ENCODE peak calls at places on chromosomes 1 and 21, in four cellular contexts. One of them, this sample, is unnamed.

GRCh38 chr1:9437931-9438330 is 101.3 kb upstream of the SLC25A33 start:
- DNase-seq in HepG2: no peak
- DNase-seq in K562: no peak
- DNase-seq in A549: no peak
- DNase-seq in this sample: no peak

GRCh38 chr1:89946532-89946931 is 48.4 kb upstream of the ZNF326 start:
- DNase-seq in K562: no peak
- DNase-seq in HepG2: no peak
- DNase-seq in A549: no peak
- DNase-seq in this sample: no peak

GRCh38 chr21:43209575-43210453 is 41.0 kb downstream of the CRYAA start:
- DNase-seq in K562: peak; percentile 29
- DNase-seq in HepG2: peak; percentile 72
- DNase-seq in A549: peak; percentile 85
- DNase-seq in this sample: peak; percentile 8

GRCh38 chr1:222606757-222607156 is 11.1 kb upstream of the MIA3 start:
- DNase-seq in HepG2: no peak
- DNase-seq in K562: no peak
- DNase-seq in A549: no peak
- DNase-seq in this sample: no peak

GRCh38 chr1:182515556-182515955 is 65.6 kb downstream of the RGSL1 start:
- DNase-seq in HepG2: no peak
- DNase-seq in K562: no peak
- DNase-seq in A549: no peak
- DNase-seq in this sample: no peak

GRCh38 chr1:207863893-207864535 is 46.9 kb downstream of the CD34 start:
- DNase-seq in K562: no peak
- DNase-seq in HepG2: no peak
- DNase-seq in A549: no peak
- DNase-seq in this sample: no peak

GRCh38 chr1:208245185-208245705 is 1.1 kb upstream of the PLXNA2 start:
- DNase-seq in A549: peak; percentile 90
- DNase-seq in HepG2: peak; percentile 85
- DNase-seq in K562: peak; percentile 93
- DNase-seq in this sample: peak; percentile 84

GRCh38 chr1:109793089-109793485 is 29.4 kb upstream of the EPS8L3 start:
- DNase-seq in K562: peak; percentile 29
- DNase-seq in A549: no peak
- DNase-seq in HepG2: no peak
- DNase-seq in this sample: no peak

GRCh38 chr1:245585252-245585959 is 430.6 kb downstream of the KIF26B start:
- DNase-seq in A549: peak; percentile 62
- DNase-seq in HepG2: no peak
- DNase-seq in K562: no peak
- DNase-seq in this sample: no peak

GRCh38 chr1:101309334-101310221 is 72.8 kb downstream of the S1PR1 start:
- DNase-seq in A549: peak; percentile 12
- DNase-seq in HepG2: peak; percentile 35
- DNase-seq in K562: peak; percentile 55
- DNase-seq in this sample: peak; percentile 51

GRCh38 chr1:229556551-229556950 is 2.0 kb downstream of the ABCB10 start:
- DNase-seq in A549: no peak
- DNase-seq in K562: peak; percentile 57
- DNase-seq in HepG2: peak; percentile 18
- DNase-seq in this sample: no peak

GRCh38 chr1:63628607-63629006 is 35.4 kb downstream of the PGM1 start:
- DNase-seq in HepG2: no peak
- DNase-seq in K562: no peak
- DNase-seq in A549: no peak
- DNase-seq in this sample: no peak

GRCh38 chr1:145992958-145993617 is 3.3 kb downstream of the TXNIP start:
- DNase-seq in A549: no peak
- DNase-seq in HepG2: no peak
- DNase-seq in K562: no peak
- DNase-seq in this sample: no peak

GRCh38 chr1:145993618-145994390 is 2.6 kb downstream of the TXNIP start:
- DNase-seq in HepG2: no peak
- DNase-seq in A549: no peak
- DNase-seq in K562: no peak
- DNase-seq in this sample: no peak

GRCh38 chr1:145992502-145992936 is 3.9 kb downstream of the TXNIP start:
- DNase-seq in K562: no peak
- DNase-seq in A549: no peak
- DNase-seq in HepG2: no peak
- DNase-seq in this sample: no peak

GRCh38 chr1:145990249-145991097 is 5.9 kb downstream of the TXNIP start:
- DNase-seq in HepG2: peak; percentile 58
- DNase-seq in A549: no peak
- DNase-seq in K562: no peak
- DNase-seq in this sample: no peak

GRCh38 chr1:145991799-145992412 is 4.5 kb downstream of the TXNIP start:
- DNase-seq in A549: no peak
- DNase-seq in K562: peak; percentile 63
- DNase-seq in HepG2: no peak
- DNase-seq in this sample: no peak
- TF ChIP-seq NR3C1 in A549: no peak
- TF ChIP-seq NR3C1 in K562: no peak
- TF ChIP-seq NR3C1 in HepG2: no peak
- TF ChIP-seq NR3C1 in this sample: no peak

GRCh38 chr1:60990719-60991100 is 91.7 kb upstream of the NFIA start:
- DNase-seq in A549: no peak
- DNase-seq in K562: no peak
- DNase-seq in HepG2: no peak
- DNase-seq in this sample: no peak
- TF ChIP-seq NR3C1 in A549: no peak
- TF ChIP-seq NR3C1 in K562: no peak
- TF ChIP-seq NR3C1 in HepG2: no peak
- TF ChIP-seq NR3C1 in this sample: no peak

DNA sequence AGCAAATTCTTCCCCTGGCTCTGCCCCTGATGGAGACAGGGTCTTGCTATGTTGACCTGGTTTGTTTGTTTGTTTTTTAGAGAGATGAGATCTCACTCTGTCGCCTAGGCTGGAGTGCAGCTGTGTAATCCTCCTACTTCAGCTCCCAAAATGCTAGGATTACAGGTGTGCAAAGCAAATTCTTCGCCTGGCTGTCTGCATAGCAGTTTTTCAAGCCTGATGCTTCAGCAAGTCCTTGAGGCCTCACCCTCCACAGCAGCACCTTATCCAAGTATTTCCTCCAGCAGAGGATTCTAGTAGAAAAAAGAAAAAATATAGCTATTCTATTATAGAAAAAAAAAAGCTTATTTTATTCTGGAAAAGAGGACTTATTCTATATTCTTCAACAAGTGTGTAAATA is 15.1 kb upstream of the RPL5 start:
- DNase-seq in A549: no peak
- DNase-seq in K562: no peak
- DNase-seq in HepG2: no peak
- DNase-seq in this sample: no peak
- TF ChIP-seq NR3C1 in A549: no peak
- TF ChIP-seq NR3C1 in K562: no peak
- TF ChIP-seq NR3C1 in HepG2: no peak
- TF ChIP-seq NR3C1 in this sample: no peak

DNA sequence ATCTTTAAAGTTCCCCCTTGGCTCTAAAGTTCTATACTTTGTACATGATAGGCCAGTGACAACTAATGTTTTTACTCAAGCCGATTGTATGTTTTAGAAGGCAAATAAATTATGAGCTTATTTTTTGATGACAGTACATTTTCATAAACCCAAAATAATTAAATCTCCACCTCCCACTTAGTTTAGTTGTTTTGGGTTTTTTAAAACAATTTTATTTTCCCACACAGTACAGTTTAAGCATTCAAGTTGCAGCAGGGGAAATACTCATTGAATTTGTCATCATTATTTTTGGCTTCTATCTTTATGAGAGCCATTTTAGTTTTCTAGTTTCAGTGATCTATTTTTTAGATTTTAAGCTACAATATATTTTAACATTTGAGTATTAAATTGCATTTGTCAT is 93.6 kb downstream of the OLFML2B start:
- DNase-seq in A549: no peak
- DNase-seq in HepG2: no peak
- DNase-seq in K562: no peak
- DNase-seq in this sample: no peak
- TF ChIP-seq NR3C1 in A549: no peak
- TF ChIP-seq NR3C1 in HepG2: no peak
- TF ChIP-seq NR3C1 in K562: no peak
- TF ChIP-seq NR3C1 in this sample: no peak